ENCODE peak calls at places on chromosomes 11 and 22, in five cellular contexts. One of them, this sample, is unnamed.

GRCh38 chr22:46844606-46845210 is 82.3 kb downstream of the TBC1D22A start:
- DNase-seq in uterus: no peak
- DNase-seq in aorta: no peak
- DNase-seq in SJSA1: no peak
- DNase-seq in osteoblast: no peak
- DNase-seq in this sample: no peak

GRCh38 chr11:61160487-61161189 is 588 bp downstream of the VPS37C start:
- DNase-seq in uterus: no peak
- DNase-seq in aorta: no peak
- DNase-seq in SJSA1: no peak
- DNase-seq in osteoblast: no peak
- DNase-seq in this sample: no peak

GRCh38 chr11:130114726-130115125 is 44.9 kb upstream of the ST14 start:
- DNase-seq in uterus: no peak
- DNase-seq in aorta: no peak
- DNase-seq in SJSA1: no peak
- DNase-seq in osteoblast: no peak
- DNase-seq in this sample: no peak

GRCh38 chr11:10476927-10477689 is 22.0 kb downstream of the AMPD3 start:
- DNase-seq in uterus: no peak
- DNase-seq in aorta: no peak
- DNase-seq in SJSA1: no peak
- DNase-seq in osteoblast: peak; percentile 34
- DNase-seq in this sample: no peak

GRCh38 chr11:69152748-69153446 is 2.8 kb upstream of the SMIM38 start:
- DNase-seq in uterus: no peak
- DNase-seq in aorta: no peak
- DNase-seq in SJSA1: no peak
- DNase-seq in osteoblast: no peak
- DNase-seq in this sample: no peak

GRCh38 chr22:38873469-38874411 is 1.7 kb upstream of the CBX6 start:
- DNase-seq in uterus: no peak
- DNase-seq in aorta: peak; percentile 32
- DNase-seq in SJSA1: no peak
- DNase-seq in osteoblast: no peak
- DNase-seq in this sample: no peak

GRCh38 chr11:32034149-32034548 is 56.7 kb upstream of the RCN1 start:
- DNase-seq in uterus: no peak
- DNase-seq in aorta: no peak
- DNase-seq in SJSA1: peak; percentile 11
- DNase-seq in osteoblast: peak; percentile 11
- DNase-seq in this sample: no peak

GRCh38 chr11:44623321-44623715 is 57.9 kb downstream of the CD82 start:
- DNase-seq in uterus: peak; percentile 16
- DNase-seq in aorta: peak; percentile 51
- DNase-seq in SJSA1: no peak
- DNase-seq in osteoblast: no peak
- DNase-seq in this sample: no peak

GRCh38 chr11:8351223-8351622 is 87.5 kb upstream of the LMO1 start:
- DNase-seq in uterus: no peak
- DNase-seq in aorta: no peak
- DNase-seq in SJSA1: no peak
- DNase-seq in osteoblast: no peak
- DNase-seq in this sample: no peak

GRCh38 chr11:75141166-75141565 is 9.7 kb upstream of the SLCO2B1 start:
- DNase-seq in uterus: no peak
- DNase-seq in aorta: no peak
- DNase-seq in SJSA1: no peak
- DNase-seq in osteoblast: peak; percentile 19
- DNase-seq in this sample: no peak

GRCh38 chr11:77287615-77288273 is 13.7 kb downstream of the GDPD4 start:
- DNase-seq in uterus: no peak
- DNase-seq in aorta: no peak
- DNase-seq in SJSA1: peak; percentile 29
- DNase-seq in osteoblast: peak; percentile 83
- DNase-seq in this sample: peak; percentile 71

GRCh38 chr11:11450744-11451362 is 97.8 kb upstream of the CSNK2A3 start:
- DNase-seq in uterus: no peak
- DNase-seq in aorta: no peak
- DNase-seq in SJSA1: peak; percentile 88
- DNase-seq in osteoblast: peak; percentile 90
- DNase-seq in this sample: no peak

GRCh38 chr22:44465563-44465962 is 32.5 kb downstream of the RTL6 start:
- DNase-seq in uterus: no peak
- DNase-seq in aorta: no peak
- DNase-seq in SJSA1: no peak
- DNase-seq in osteoblast: no peak
- DNase-seq in this sample: no peak

DNA sequence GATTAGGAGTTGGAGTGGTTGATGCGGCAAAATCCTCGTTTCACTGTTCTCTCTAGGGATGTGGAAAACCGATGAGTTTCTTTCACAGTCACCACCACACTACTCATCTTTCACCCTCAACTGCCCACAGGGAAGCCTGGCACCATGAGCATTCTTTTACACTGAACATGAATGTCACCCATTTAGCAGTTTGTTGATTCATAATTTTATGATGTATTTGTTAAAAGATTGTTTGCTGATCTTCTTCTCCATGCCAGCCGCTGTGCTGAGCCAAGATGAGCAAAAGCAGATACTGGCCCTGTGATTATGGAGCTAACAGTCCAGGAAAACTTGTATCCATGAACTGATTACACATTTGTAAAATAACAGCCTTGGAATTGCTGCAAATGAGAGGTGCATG is 3.9 kb upstream of the SCGB1D2 start:
- DNase-seq in uterus: no peak
- DNase-seq in aorta: no peak
- DNase-seq in SJSA1: no peak
- DNase-seq in osteoblast: no peak
- DNase-seq in this sample: no peak
- H3K27ac ChIP-seq in uterus: no peak overlapping the region
- H3K27ac ChIP-seq in aorta: no peak overlapping the region
- H3K27ac ChIP-seq in SJSA1: no peak overlapping the region
- H3K27ac ChIP-seq in osteoblast: no peak overlapping the region
- H3K27ac ChIP-seq in this sample: no peak overlapping the region

DNA sequence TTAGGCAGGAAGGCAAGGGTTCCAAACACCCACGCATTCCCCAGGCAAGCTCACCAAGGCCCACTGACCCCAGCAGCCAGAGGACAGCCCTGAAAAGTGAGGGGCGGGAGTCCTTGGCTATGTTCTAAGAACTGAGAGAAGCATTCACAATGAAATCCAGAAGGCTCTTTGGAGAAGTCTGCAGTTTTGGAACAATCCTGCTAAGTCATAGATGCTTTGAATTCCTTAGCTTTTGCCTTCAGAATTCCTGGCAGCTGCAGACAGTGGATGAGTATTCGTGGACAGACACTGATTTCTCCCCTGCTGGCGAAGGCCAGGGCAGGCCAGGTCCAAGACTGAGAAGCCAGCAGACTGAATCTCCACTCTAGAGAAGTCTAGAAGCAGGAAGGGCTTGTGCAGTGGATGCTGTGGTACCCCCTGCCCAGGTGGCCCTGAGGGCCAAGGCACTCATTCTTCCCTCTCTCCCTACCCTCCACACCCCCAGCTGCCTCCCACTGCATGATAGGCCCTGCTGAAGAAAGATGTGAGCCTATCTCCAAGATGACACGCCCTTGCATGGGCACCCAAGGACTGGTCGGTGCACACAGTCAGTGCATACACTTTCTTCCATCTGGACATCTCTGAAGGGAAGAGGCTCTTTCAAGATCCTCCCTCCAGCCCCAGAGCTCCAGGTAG is 133.2 kb upstream of the TEAD1 start:
- DNase-seq in uterus: peak; percentile 54
- DNase-seq in aorta: no peak
- DNase-seq in SJSA1: peak; percentile 78
- DNase-seq in osteoblast: peak; percentile 95
- DNase-seq in this sample: no peak
- H3K27ac ChIP-seq in uterus: peak overlapping the region; percentile 54
- H3K27ac ChIP-seq in aorta: no peak overlapping the region
- H3K27ac ChIP-seq in SJSA1: peak overlapping the region; percentile 88
- H3K27ac ChIP-seq in osteoblast: peak overlapping the region; percentile 91
- H3K27ac ChIP-seq in this sample: no peak overlapping the region

GRCh38 chr11:112227471-112227870 is 1.2 kb downstream of the PTS start:
- DNase-seq in uterus: no peak
- DNase-seq in aorta: no peak
- DNase-seq in SJSA1: no peak
- DNase-seq in osteoblast: no peak
- DNase-seq in this sample: no peak

GRCh38 chr11:112226062-112226921 is at the start of gene PTS:
- DNase-seq in uterus: peak; percentile 86
- DNase-seq in aorta: peak; percentile 95
- DNase-seq in SJSA1: peak; percentile 85
- DNase-seq in osteoblast: peak; percentile 98
- DNase-seq in this sample: no peak

GRCh38 chr11:112227002-112227401 is 774 bp downstream of the PTS start:
- DNase-seq in uterus: no peak
- DNase-seq in aorta: no peak
- DNase-seq in SJSA1: no peak
- DNase-seq in osteoblast: peak; percentile 91
- DNase-seq in this sample: no peak

GRCh38 chr11:112223754-112224532 is 2.3 kb upstream of the PTS start:
- DNase-seq in uterus: no peak
- DNase-seq in aorta: no peak
- DNase-seq in SJSA1: no peak
- DNase-seq in osteoblast: no peak
- DNase-seq in this sample: no peak

DNA sequence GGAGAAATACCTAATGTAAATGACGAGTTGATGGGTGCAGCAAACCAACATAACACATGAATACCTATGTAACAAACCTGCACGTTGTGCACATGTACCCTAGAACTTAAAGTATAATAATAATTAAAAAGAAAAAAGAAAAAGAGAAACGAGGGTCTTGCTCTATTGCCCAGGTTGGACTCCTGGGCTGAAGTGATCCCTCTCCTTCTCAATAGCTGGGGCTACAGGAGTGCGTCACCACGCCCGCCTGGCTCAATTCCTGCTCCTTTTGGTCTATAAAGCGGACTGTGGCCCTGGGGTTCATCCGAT is 521 bp upstream of the PTS start:
- DNase-seq in uterus: peak; percentile 83
- DNase-seq in aorta: peak; percentile 92
- DNase-seq in SJSA1: no peak
- DNase-seq in osteoblast: peak; percentile 94
- DNase-seq in this sample: no peak
- H3K27ac ChIP-seq in uterus: peak overlapping the region; percentile 96
- H3K27ac ChIP-seq in aorta: peak overlapping the region; percentile 51
- H3K27ac ChIP-seq in SJSA1: peak overlapping the region; percentile 91
- H3K27ac ChIP-seq in osteoblast: peak overlapping the region; percentile 99
- H3K27ac ChIP-seq in this sample: peak overlapping the region; percentile 97

DNA sequence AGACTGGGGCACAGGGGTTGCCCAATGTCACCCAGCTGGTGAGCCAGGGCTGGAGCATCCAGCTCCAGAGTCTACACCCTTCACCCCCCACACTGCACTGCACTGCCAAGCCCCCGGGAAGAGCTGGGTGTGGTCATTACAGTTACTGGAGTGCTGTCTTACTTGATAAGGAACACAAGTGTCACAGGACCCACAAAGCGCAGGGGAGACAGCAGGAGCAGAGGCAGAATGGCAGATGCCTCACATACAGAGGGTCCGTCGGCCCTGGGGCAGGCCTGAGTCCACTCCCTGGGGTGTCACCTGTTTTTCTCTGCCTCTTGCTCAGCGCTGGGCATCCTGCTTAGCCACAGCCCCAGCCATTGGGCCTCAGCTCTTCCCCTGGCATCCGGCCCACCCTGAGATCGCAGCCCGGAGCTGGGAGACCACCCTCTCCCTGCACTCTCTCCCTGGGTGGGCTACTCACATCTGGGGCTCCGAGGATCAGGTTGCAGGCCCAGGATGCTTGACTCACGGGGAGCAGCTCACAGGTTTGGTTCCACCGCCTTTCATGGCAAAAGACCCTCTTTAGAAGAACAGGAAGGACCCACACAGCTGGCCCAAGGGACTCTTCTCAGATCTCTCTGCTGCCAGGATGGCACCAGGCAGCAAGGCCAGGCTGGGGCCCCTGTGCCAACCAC is 7.6 kb downstream of the IL2RB start:
- DNase-seq in uterus: no peak
- DNase-seq in aorta: no peak
- DNase-seq in SJSA1: no peak
- DNase-seq in osteoblast: peak; percentile 74
- DNase-seq in this sample: no peak
- H3K27ac ChIP-seq in uterus: no peak overlapping the region
- H3K27ac ChIP-seq in aorta: no peak overlapping the region
- H3K27ac ChIP-seq in SJSA1: no peak overlapping the region
- H3K27ac ChIP-seq in osteoblast: no peak overlapping the region
- H3K27ac ChIP-seq in this sample: no peak overlapping the region

DNA sequence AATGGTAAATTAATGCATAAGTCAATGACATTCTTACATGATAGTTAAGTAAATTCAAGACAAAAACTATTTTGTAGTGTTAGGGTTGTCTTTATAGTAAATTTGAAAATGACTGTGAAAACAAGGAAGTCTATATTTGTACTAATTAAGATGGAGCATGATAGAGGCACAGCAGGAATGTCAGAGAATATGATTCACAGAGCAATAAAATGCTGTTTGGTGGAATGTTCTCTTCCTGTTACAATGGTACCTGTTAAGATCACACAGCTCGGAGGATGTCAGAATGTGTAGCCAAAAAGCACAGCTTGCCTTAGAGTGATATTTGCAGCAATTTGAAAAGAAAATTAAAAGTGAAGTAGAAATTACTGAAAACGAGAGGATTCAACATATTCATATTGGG is 2339.7 kb upstream of the RAG2 start:
- DNase-seq in uterus: no peak
- DNase-seq in aorta: no peak
- DNase-seq in SJSA1: no peak
- DNase-seq in osteoblast: no peak
- DNase-seq in this sample: no peak
- H3K27ac ChIP-seq in uterus: no peak overlapping the region
- H3K27ac ChIP-seq in aorta: no peak overlapping the region
- H3K27ac ChIP-seq in SJSA1: no peak overlapping the region
- H3K27ac ChIP-seq in osteoblast: no peak overlapping the region
- H3K27ac ChIP-seq in this sample: no peak overlapping the region

This sample was measured in Panc1.